ENCODE peak calls at places on chromosomes 5 and 9, in seven cellular contexts. One of them, this sample, is unnamed.

GRCh38 chr9:12784461-12785250 is 9.8 kb downstream of the LURAP1L start:
- DNase-seq in ovary: no peak
- DNase-seq in GM12878: no peak
- DNase-seq in A549: peak; percentile 98
- DNase-seq in HepG2: peak; percentile 96
- DNase-seq in transverse colon: peak; percentile 42
- DNase-seq in stomach: peak; percentile 64
- DNase-seq in this sample: no peak

GRCh38 chr5:43649256-43649655 is 46.3 kb downstream of the NNT start:
- DNase-seq in HepG2: no peak
- DNase-seq in transverse colon: no peak
- DNase-seq in stomach: no peak
- DNase-seq in A549: no peak
- DNase-seq in GM12878: no peak
- DNase-seq in ovary: no peak
- DNase-seq in this sample: no peak

GRCh38 chr5:79816014-79816413 is 126.4 kb downstream of the CMYA5 start:
- DNase-seq in ovary: no peak
- DNase-seq in transverse colon: no peak
- DNase-seq in A549: no peak
- DNase-seq in HepG2: no peak
- DNase-seq in GM12878: no peak
- DNase-seq in stomach: no peak
- DNase-seq in this sample: no peak

GRCh38 chr9:117268847-117269452 is 145.9 kb downstream of the ASTN2 start:
- DNase-seq in stomach: no peak
- DNase-seq in transverse colon: no peak
- DNase-seq in HepG2: no peak
- DNase-seq in A549: no peak
- DNase-seq in ovary: no peak
- DNase-seq in GM12878: no peak
- DNase-seq in this sample: no peak

GRCh38 chr9:133463864-133464615 is 4.3 kb downstream of the CACFD1 start:
- DNase-seq in A549: no peak
- DNase-seq in HepG2: no peak
- DNase-seq in stomach: no peak
- DNase-seq in GM12878: no peak
- DNase-seq in ovary: no peak
- DNase-seq in transverse colon: no peak
- DNase-seq in this sample: no peak

GRCh38 chr9:89278997-89279739 is 31.8 kb upstream of the CKS2 start:
- DNase-seq in A549: peak; percentile 51
- DNase-seq in transverse colon: no peak
- DNase-seq in stomach: no peak
- DNase-seq in ovary: no peak
- DNase-seq in HepG2: peak; percentile 45
- DNase-seq in GM12878: no peak
- DNase-seq in this sample: no peak

GRCh38 chr5:126098330-126099017 is 324.7 kb upstream of the GRAMD2B start:
- DNase-seq in stomach: no peak
- DNase-seq in transverse colon: no peak
- DNase-seq in GM12878: no peak
- DNase-seq in A549: no peak
- DNase-seq in ovary: no peak
- DNase-seq in HepG2: no peak
- DNase-seq in this sample: no peak

GRCh38 chr9:136538599-136539426 is 7.0 kb downstream of the NOTCH1 start:
- DNase-seq in A549: no peak
- DNase-seq in GM12878: no peak
- DNase-seq in stomach: no peak
- DNase-seq in ovary: no peak
- DNase-seq in transverse colon: peak; percentile 62
- DNase-seq in HepG2: no peak
- DNase-seq in this sample: no peak

GRCh38 chr9:5557606-5558587 is 47.6 kb downstream of the PDCD1LG2 start:
- DNase-seq in GM12878: no peak
- DNase-seq in A549: no peak
- DNase-seq in ovary: no peak
- DNase-seq in HepG2: no peak
- DNase-seq in transverse colon: peak; percentile 11
- DNase-seq in stomach: no peak
- DNase-seq in this sample: no peak

GRCh38 chr5:35209862-35210261 is 20.4 kb downstream of the PRLR start:
- DNase-seq in ovary: no peak
- DNase-seq in GM12878: no peak
- DNase-seq in HepG2: no peak
- DNase-seq in stomach: no peak
- DNase-seq in transverse colon: no peak
- DNase-seq in A549: no peak
- DNase-seq in this sample: no peak

GRCh38 chr5:124748687-124749594 is 2.5 kb upstream of the ZNF608 start:
- DNase-seq in ovary: peak; percentile 80
- DNase-seq in GM12878: peak; percentile 86
- DNase-seq in HepG2: peak; percentile 81
- DNase-seq in transverse colon: peak; percentile 87
- DNase-seq in stomach: peak; percentile 80
- DNase-seq in A549: peak; percentile 90
- DNase-seq in this sample: peak; percentile 94

GRCh38 chr9:120265791-120266190 is 314.2 kb downstream of the CDK5RAP2 start:
- DNase-seq in ovary: no peak
- DNase-seq in HepG2: no peak
- DNase-seq in stomach: no peak
- DNase-seq in A549: no peak
- DNase-seq in transverse colon: no peak
- DNase-seq in GM12878: no peak
- DNase-seq in this sample: no peak

GRCh38 chr5:103223031-103223955 is 35.3 kb upstream of the MACIR start:
- DNase-seq in stomach: no peak
- DNase-seq in HepG2: no peak
- DNase-seq in ovary: no peak
- DNase-seq in transverse colon: no peak
- DNase-seq in A549: no peak
- DNase-seq in GM12878: no peak
- DNase-seq in this sample: no peak

GRCh38 chr5:118551031-118551430 is 437.3 kb downstream of the DTWD2 start:
- DNase-seq in stomach: no peak
- DNase-seq in GM12878: no peak
- DNase-seq in ovary: no peak
- DNase-seq in A549: no peak
- DNase-seq in transverse colon: no peak
- DNase-seq in HepG2: no peak
- DNase-seq in this sample: no peak

GRCh38 chr9:97933573-97933972 is 4.4 kb downstream of the HEMGN start:
- DNase-seq in transverse colon: no peak
- DNase-seq in GM12878: no peak
- DNase-seq in A549: no peak
- DNase-seq in stomach: no peak
- DNase-seq in ovary: no peak
- DNase-seq in HepG2: no peak
- DNase-seq in this sample: no peak
- TF ChIP-seq POLR2A in transverse colon: no peak
- TF ChIP-seq POLR2A in GM12878: no peak
- TF ChIP-seq POLR2A in A549: no peak
- TF ChIP-seq POLR2A in stomach: no peak
- TF ChIP-seq POLR2A in ovary: no peak
- TF ChIP-seq POLR2A in HepG2: no peak
- TF ChIP-seq POLR2A in this sample: no peak

DNA sequence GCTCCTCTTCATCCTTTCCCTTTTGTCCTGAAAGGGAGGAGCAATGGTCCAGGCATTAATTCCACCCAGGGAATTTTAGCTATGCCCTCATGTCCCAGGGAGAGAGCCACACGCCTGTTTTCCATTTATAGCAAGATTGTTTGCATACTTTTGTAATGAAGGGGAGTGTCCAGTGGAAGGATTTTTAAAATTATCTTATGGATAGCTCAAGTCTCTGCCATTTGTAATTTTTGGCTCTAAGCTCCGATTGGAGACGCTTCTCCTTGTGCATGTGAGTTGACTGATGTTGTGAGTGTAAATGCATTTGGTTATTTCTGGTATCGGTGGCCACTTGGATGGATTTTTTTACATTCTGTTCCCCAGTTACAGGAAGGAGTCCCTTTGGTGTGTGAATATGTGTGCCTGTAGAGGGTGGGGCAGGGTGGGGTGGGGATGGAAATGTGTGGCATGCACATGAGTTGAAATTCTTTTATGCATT is 7.2 kb upstream of the RPL26L1 start:
- DNase-seq in stomach: no peak
- DNase-seq in GM12878: no peak
- DNase-seq in HepG2: no peak
- DNase-seq in ovary: no peak
- DNase-seq in A549: peak; percentile 70
- DNase-seq in transverse colon: no peak
- DNase-seq in this sample: no peak
- TF ChIP-seq EP300 in stomach: no peak
- TF ChIP-seq EP300 in GM12878: no peak
- TF ChIP-seq EP300 in HepG2: no peak
- TF ChIP-seq EP300 in ovary: no peak
- TF ChIP-seq EP300 in A549: no peak
- TF ChIP-seq EP300 in transverse colon: no peak
- TF ChIP-seq EP300 in this sample: no peak

GRCh38 chr5:112737472-112738179 is at the start of gene APC:
- DNase-seq in GM12878: peak; percentile 46
- DNase-seq in A549: peak; percentile 69
- DNase-seq in HepG2: peak; percentile 54
- DNase-seq in ovary: peak; percentile 90
- DNase-seq in stomach: peak; percentile 69
- DNase-seq in transverse colon: peak; percentile 89
- DNase-seq in this sample: peak; percentile 98
- TF ChIP-seq POLR2A in GM12878: peak; percentile 86
- TF ChIP-seq POLR2A in A549: no peak
- TF ChIP-seq POLR2A in HepG2: no peak
- TF ChIP-seq POLR2A in ovary: no peak
- TF ChIP-seq POLR2A in stomach: no peak
- TF ChIP-seq POLR2A in transverse colon: peak; percentile 24
- TF ChIP-seq POLR2A in this sample: no peak

DNA sequence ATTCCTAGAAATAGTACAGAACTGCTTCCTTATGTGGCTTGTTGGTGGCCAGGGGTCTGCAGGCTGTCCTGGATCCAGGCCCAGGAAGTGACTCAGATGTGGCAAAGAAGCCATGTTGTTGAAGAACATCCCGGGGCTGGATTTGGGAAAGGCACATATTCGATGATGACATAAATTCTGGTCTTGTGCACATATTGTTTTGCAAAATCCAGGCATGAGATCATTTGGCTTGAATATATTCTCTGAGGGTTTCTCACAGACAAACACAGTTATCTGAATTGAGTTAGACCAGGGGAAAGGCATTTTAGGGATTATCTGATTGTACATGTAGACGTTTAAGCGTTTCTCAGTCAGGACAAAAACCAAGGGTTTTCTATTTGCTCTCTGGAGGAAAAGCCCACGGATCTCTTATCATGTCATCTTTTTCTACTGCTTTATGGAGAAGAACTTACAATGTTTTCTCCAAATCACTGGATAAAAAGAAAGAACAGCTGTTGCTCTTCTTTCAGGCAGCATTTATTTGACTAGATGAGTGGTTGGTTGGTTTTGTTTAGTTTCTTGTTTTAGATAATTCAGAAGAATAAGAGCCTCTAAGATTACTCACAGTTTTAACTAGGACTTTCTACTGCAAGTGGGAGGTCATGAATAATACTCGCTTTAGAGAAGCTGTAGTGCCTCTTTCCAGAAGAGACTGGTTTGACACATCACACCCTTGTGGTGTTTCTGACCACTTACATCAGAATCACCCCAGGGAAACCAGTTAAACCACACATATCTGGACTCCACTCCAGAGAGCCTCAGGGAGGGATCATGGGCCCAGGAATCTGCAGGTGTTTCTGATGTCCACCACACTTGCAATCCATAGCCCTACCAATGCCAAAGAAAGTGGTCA is 29.5 kb upstream of the LHFPL2 start:
- DNase-seq in ovary: peak; percentile 85
- DNase-seq in transverse colon: peak; percentile 40
- DNase-seq in A549: peak; percentile 45
- DNase-seq in stomach: no peak
- DNase-seq in GM12878: peak; percentile 26
- DNase-seq in HepG2: no peak
- DNase-seq in this sample: no peak
- TF ChIP-seq EP300 in ovary: no peak
- TF ChIP-seq EP300 in transverse colon: peak; percentile 10
- TF ChIP-seq EP300 in A549: peak; percentile 14
- TF ChIP-seq EP300 in stomach: no peak
- TF ChIP-seq EP300 in GM12878: no peak
- TF ChIP-seq EP300 in HepG2: no peak
- TF ChIP-seq EP300 in this sample: no peak

DNA sequence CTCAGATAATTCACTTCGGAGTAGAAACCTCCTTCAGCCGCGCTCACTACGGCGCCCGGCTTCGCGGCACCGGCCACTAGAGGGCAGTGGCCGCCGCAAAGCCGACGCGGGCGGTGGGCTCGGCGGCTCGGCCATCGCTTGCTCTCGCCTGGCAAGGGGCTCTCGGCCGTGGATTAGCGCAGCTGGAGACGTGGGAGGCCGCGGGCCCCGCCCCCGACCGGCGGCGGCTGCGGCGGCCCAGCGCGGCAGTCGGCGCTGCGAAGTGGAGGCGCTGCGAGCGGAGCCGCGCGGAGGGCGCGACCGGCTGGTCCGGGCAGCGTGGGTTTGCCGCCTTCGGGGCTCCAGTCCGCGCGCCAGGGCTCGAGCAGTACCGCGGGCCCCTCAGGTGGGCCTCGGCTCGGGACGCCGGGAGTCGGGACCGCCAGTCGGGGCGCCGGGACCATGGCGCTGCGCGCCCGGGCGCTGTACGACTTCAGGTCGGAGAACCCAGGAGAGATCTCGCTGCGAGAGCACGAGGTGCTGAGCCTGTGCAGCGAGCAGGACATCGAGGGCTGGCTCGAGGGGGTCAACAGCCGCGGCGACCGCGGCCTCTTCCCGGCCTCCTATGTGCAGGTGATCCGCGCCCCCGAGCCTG is at the start of gene SNX18:
- DNase-seq in transverse colon: peak; percentile 93
- DNase-seq in GM12878: peak; percentile 24
- DNase-seq in ovary: peak; percentile 92
- DNase-seq in A549: peak; percentile 90
- DNase-seq in stomach: peak; percentile 94
- DNase-seq in HepG2: peak; percentile 79
- DNase-seq in this sample: peak; percentile 95
- TF ChIP-seq POLR2A in transverse colon: peak; percentile 27
- TF ChIP-seq POLR2A in GM12878: peak; percentile 73
- TF ChIP-seq POLR2A in ovary: peak; percentile 51
- TF ChIP-seq POLR2A in A549: peak; percentile 86
- TF ChIP-seq POLR2A in stomach: no peak
- TF ChIP-seq POLR2A in HepG2: peak; percentile 63
- TF ChIP-seq POLR2A in this sample: no peak

DNA sequence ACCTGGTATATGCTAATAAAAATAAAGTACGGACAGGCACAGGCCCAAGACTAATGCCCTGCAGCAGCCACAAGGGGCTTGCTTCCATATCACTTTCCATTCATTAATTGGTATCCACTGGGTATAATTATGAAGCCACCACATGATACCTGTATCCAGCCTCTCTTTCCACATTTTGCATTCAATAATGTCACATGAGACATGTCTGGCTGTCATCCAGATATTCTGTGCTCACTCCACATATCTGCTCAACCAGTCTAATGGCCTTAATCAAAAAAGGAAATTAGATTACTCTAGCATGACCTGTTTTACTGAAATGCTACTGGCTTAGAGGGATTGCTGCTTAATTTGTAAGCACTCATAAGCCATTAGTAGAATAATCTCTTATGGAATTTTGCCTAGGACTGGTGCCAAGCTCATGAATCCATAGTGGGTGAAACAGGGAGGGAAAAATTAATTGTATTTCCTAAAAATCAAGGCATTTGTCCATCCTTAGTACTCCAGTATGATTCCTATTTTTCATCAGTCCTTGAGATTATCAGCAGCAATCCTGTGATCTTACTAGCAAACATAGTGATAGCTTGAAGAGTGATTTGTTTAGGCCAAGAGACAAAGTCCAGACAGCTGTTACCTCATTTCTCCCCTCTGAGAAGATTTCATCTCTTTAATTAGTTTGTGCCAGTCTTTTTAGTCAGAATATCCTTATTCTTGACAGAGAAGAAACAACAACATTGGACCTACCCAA is 119.1 kb upstream of the ABCA1 start:
- DNase-seq in transverse colon: no peak
- DNase-seq in HepG2: no peak
- DNase-seq in GM12878: no peak
- DNase-seq in A549: no peak
- DNase-seq in stomach: no peak
- DNase-seq in ovary: no peak
- DNase-seq in this sample: no peak
- TF ChIP-seq EP300 in transverse colon: no peak
- TF ChIP-seq EP300 in HepG2: no peak
- TF ChIP-seq EP300 in GM12878: no peak
- TF ChIP-seq EP300 in A549: no peak
- TF ChIP-seq EP300 in stomach: no peak
- TF ChIP-seq EP300 in ovary: no peak
- TF ChIP-seq EP300 in this sample: no peak